ENCODE peak calls at places on chromosomes 11 and 22, in five cellular contexts. A, H, V, Q and X are unnamed samples.

GRCh38 chr11:105151936-105152554 is 12.5 kb upstream of the CARD18 start:
- DNase-seq in A (no peak), H (no peak), V (no peak), Q (no peak), X (no peak)

GRCh38 chr22:21975854-21976345 is 6.7 kb downstream of the TOP3B start:
- DNase-seq in A (no peak), H (no peak), V (no peak), Q (no peak), X (no peak)

GRCh38 chr11:592918-593317 is 16.6 kb downstream of the PHRF1 start:
- DNase-seq in A (no peak), H (no peak), V (no peak), Q (no peak), X (no peak)

GRCh38 chr22:46586123-46586519 is 34.1 kb upstream of the GRAMD4 start:
- DNase-seq in A (no peak), H (no peak), V (no peak), Q (no peak), X (no peak)

GRCh38 chr11:14334893-14335292 is 24.1 kb downstream of the RRAS2 start:
- DNase-seq in A (no peak), H (no peak), V (no peak), Q (no peak), X (no peak)

GRCh38 chr11:63813563-63814382 is 517 bp downstream of the SPINDOC start:
- DNase-seq in A (peak; percentile 18), H (peak; percentile 47), V (peak; percentile 63), Q (peak; percentile 66), X (peak; percentile 33)

GRCh38 chr22:44661070-44661469 is 40.9 kb upstream of the PRR5 start:
- DNase-seq in A (no peak), H (no peak), V (no peak), Q (peak; percentile 82), X (no peak)

GRCh38 chr22:28243539-28243938 is 324.5 kb upstream of the PITPNB start:
- DNase-seq in A (no peak), H (no peak), V (no peak), Q (no peak), X (no peak)

GRCh38 chr22:26333088-26333800 is 95.8 kb upstream of the ASPHD2 start:
- DNase-seq in A (no peak), H (no peak), V (no peak), Q (no peak), X (no peak)

GRCh38 chr11:64060861-64061444 is 25.2 kb downstream of the FLRT1 start:
- DNase-seq in A (no peak), H (peak; percentile 29), V (no peak), Q (peak; percentile 89), X (peak; percentile 28)

GRCh38 chr11:83663446-83663845 is 377.3 kb upstream of the CCDC90B start:
- DNase-seq in A (no peak), H (no peak), V (no peak), Q (no peak), X (no peak)

GRCh38 chr11:40130427-40130826 is 1329.0 kb downstream of the LRRC4C start:
- DNase-seq in A (no peak), H (no peak), V (no peak), Q (peak; percentile 47), X (no peak)

GRCh38 chr11:5289696-5290095 is 12.1 kb downstream of the OR51B4 start:
- DNase-seq in A (no peak), H (no peak), V (no peak), Q (no peak), X (no peak)

GRCh38 chr11:32072872-32073661 is 17.8 kb upstream of the RCN1 start:
- DNase-seq in A (no peak), H (no peak), V (no peak), Q (peak; percentile 55), X (no peak)
- TF ChIP-seq EP300 in A (no peak), H (no peak), V (no peak), Q (no peak), X (no peak)

GRCh38 chr11:24513837-24514594 is 17.2 kb downstream of the LUZP2 start:
- DNase-seq in A (no peak), H (no peak), V (no peak), Q (no peak), X (no peak)
- TF ChIP-seq POLR2A in A (no peak), H (no peak), V (no peak), Q (no peak), X (no peak)

GRCh38 chr11:102317099-102317767 is at the start of gene BIRC3:
- DNase-seq in A (peak; percentile 61), H (peak; percentile 94), V (peak; percentile 78), Q (peak; percentile 80), X (peak; percentile 90)
- H3K4me1 ChIP-seq in A (no peaks in the 10 kb centered on the region), H (peaks cover 34% of the 10 kb centered on the region), V (peaks cover 3% of the 10 kb centered on the region), Q (peaks cover 1% of the 10 kb centered on the region), X (peaks cover 32% of the 10 kb centered on the region)

DNA sequence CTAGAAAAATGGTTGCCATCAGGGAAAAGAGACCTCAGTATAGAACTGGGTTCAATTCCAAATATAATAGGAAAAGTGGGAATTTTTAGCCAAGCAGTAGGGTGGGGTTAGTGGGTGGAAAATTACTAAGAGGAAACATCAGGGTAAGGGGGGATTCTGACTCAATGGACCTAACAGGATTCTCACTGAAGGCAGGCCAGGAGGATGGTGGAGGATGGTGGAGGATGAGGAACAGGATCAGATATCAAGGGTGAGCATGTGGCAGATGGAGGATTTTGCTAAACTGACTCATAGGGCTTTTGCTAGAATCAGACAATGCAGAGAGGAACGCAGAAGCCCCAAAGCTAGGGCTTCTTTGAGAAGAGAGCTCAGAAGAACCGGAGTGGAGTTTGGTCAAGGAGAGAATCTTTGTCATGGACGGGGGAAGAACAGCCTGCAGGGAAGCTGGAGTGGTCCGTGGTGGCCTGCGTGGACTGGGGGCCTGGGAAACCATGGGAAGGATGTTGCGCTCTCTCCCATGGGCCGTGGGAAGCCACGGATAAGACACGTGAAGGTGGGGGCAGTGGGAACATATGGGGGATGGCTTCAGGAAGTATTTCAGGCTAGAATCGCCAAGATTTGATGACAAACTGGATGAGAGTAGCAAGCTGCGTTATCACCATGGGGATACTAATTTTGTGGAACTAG is 165.1 kb downstream of the LDLRAD3 start:
- DNase-seq in A (no peak), H (no peak), V (no peak), Q (no peak), X (no peak)
- TF ChIP-seq EP300 in A (no peak), H (no peak), V (no peak), Q (no peak), X (no peak)

DNA sequence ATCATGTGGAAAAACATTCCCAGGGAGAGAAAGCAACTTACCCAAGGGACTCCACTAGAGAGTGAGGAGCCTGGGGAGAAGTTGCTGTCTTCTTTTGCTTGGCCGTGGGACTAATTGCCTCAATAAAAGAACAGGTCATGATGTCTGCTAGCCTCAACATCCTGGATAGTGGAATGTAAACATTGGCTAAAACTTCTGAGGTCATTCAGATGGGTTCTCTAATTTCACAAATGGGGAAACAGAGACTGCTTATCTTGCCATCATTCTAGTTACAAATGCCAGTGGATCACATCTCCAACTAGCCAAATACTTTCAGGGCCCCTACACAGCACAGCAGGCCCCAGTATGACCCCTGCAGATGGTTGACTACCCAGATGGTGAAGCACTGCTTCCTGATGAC is 28.4 kb upstream of the PAMR1 start:
- DNase-seq in A (no peak), H (no peak), V (no peak), Q (no peak), X (no peak)
- TF ChIP-seq POLR2A in A (no peak), H (no peak), V (no peak), Q (no peak), X (no peak)

GRCh38 chr11:129320485-129320884 is 55.2 kb upstream of the BARX2 start:
- DNase-seq in A (no peak), H (no peak), V (no peak), Q (peak; percentile 43), X (no peak)
- H3K4me1 ChIP-seq in A (no peaks in the 10 kb centered on the region), H (peaks cover 45% of the 10 kb centered on the region), V (no peaks in the 10 kb centered on the region), Q (peaks cover 6% of the 10 kb centered on the region), X (peaks cover 40% of the 10 kb centered on the region)

DNA sequence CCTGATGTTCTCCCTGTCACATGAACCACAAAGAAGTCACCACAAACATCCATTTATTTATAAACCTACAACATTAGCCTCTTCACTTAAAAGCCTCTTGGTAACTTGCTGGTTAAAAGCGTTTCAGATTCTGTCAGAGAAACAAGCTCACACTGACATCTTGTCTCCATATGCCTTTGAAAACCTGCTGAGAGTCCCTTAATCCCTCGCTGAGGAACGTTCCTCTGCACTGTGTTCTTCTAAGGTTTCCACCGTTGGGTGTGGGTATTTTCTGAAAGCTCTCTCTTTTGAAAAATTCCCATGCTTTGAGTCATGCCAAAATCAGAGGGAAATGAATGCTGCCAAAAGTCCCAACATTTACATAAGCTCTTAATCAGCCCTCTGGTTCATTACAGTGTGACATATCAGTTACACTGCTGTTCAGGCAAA is 149.8 kb downstream of the CCDC34 start:
- DNase-seq in A (no peak), H (no peak), V (no peak), Q (peak; percentile 24), X (no peak)
- TF ChIP-seq EP300 in A (no peak), H (no peak), V (no peak), Q (no peak), X (no peak)